ENCODE peak calls at places on chromosome 17, in ten cellular contexts. G, V, I, R, P, C, D, Y, X and A are unnamed samples.

GRCh38 chr17:35981908-35982330 is 622 bp upstream of the CCL16 start:
- DNase-seq in R (peak), D (peak), I (no peak), G (no peak), C (no peak), P (no peak), V (peak), X (no peak), Y (no peak), A (no peak)

GRCh38 chr17:48155889-48156670 is 48.5 kb downstream of the SNX11 start:
- DNase-seq in D (no peak), P (no peak), G (no peak), I (no peak), V (peak), R (no peak), Y (no peak), C (no peak), X (peak), A (no peak)

GRCh38 chr17:58648236-58648635 is 43.6 kb downstream of the TEX14 start:
- DNase-seq in V (no peak), P (no peak), D (no peak), R (no peak), Y (no peak), X (no peak), G (no peak), C (no peak), I (no peak), A (no peak)

GRCh38 chr17:75159196-75160031 is 5.1 kb upstream of the JPT1 start:
- DNase-seq in G (peak), X (no peak), Y (no peak), C (no peak), I (no peak), V (no peak), D (no peak), R (no peak), P (no peak), A (peak)

GRCh38 chr17:4735825-4736651 is 3.6 kb upstream of the ZMYND15 start:
- DNase-seq in V (no peak), X (no peak), P (no peak), C (peak), I (no peak), G (no peak), R (no peak), D (peak), Y (peak), A (no peak)

GRCh38 chr17:4365628-4366311 is 705 bp downstream of the UBE2G1 start:
- DNase-seq in R (peak), V (peak), G (peak), I (no peak), Y (peak), P (no peak), C (peak), D (peak), X (no peak), A (no peak)

GRCh38 chr17:40063034-40063765 is 435 bp downstream of the THRA start:
- DNase-seq in D (peak), P (no peak), R (peak), I (no peak), Y (no peak), C (peak), X (no peak), G (no peak), V (peak), A (no peak)

GRCh38 chr17:80220709-80221215 is 535 bp downstream of the SLC26A11 start:
- DNase-seq in D (no peak), Y (no peak), G (no peak), P (no peak), I (no peak), X (no peak), R (no peak), C (no peak), V (no peak), A (no peak)

GRCh38 chr17:60577147-60577925 is 22.7 kb upstream of the PPM1D start:
- DNase-seq in R (peak), C (no peak), Y (peak), I (no peak), P (no peak), G (no peak), D (no peak), V (no peak), X (peak), A (no peak)

GRCh38 chr17:6753006-6753445 is 2.8 kb upstream of the XAF1 start:
- DNase-seq in C (peak), V (no peak), D (peak), I (no peak), G (no peak), Y (peak), X (no peak), P (peak), R (peak), A (peak)

GRCh38 chr17:57422574-57423164 is 166.3 kb downstream of the MSI2 start:
- DNase-seq in P (no peak), I (no peak), G (no peak), X (no peak), D (peak), R (peak), C (no peak), Y (no peak), V (no peak), A (no peak)

GRCh38 chr17:74332763-74333220 is 6.8 kb downstream of the KIF19 start:
- DNase-seq in C (no peak), G (no peak), V (no peak), P (no peak), X (peak), D (no peak), I (no peak), Y (no peak), R (no peak), A (no peak)

GRCh38 chr17:62895650-62896301 is 70.3 kb upstream of the TANC2 start:
- DNase-seq in D (no peak), C (no peak), V (peak), R (no peak), X (no peak), P (no peak), Y (no peak), I (no peak), G (no peak), A (no peak)

GRCh38 chr17:62869885-62870580 is 61.9 kb upstream of the MARCHF10 start:
- DNase-seq in G (no peak), R (peak), Y (no peak), X (peak), V (peak), I (no peak), D (no peak), P (no peak), C (no peak), A (peak)

GRCh38 chr17:44906987-44907681 is 7.9 kb upstream of the EFTUD2 start:
- DNase-seq in I (no peak), C (no peak), X (no peak), Y (no peak), P (no peak), V (no peak), D (no peak), G (no peak), R (no peak), A (no peak)

GRCh38 chr17:40177275-40177874 is at the start of gene RAPGEFL1:
- DNase-seq in P (no peak), D (peak), V (peak), Y (peak), G (peak), X (peak), I (no peak), R (peak), C (peak), A (no peak)

GRCh38 chr17:69300222-69300621 is 26.7 kb downstream of the ABCA5 start:
- DNase-seq in Y (no peak), C (no peak), V (no peak), D (no peak), R (no peak), P (no peak), I (no peak), X (no peak), G (no peak), A (no peak)

GRCh38 chr17:1931759-1932579 is 93.2 kb downstream of the RTN4RL1 start:
- DNase-seq in X (peak), P (no peak), C (no peak), G (no peak), I (no peak), V (peak), R (no peak), Y (no peak), D (no peak), A (no peak)

GRCh38 chr17:78494961-78495330 is 82.2 kb downstream of the DNAH17 start:
- DNase-seq in X (no peak), C (no peak), V (no peak), P (no peak), R (no peak), Y (no peak), D (no peak), G (no peak), I (no peak), A (no peak)

GRCh38 chr17:7556627-7557026 is 1.9 kb upstream of the TNFSF13 start:
- DNase-seq in Y (no peak), P (no peak), R (no peak), C (no peak), V (no peak), G (no peak), D (peak), X (no peak), I (no peak), A (no peak)

GRCh38 chr17:5122586-5123342 is 6.9 kb downstream of the USP6 start:
- DNase-seq in G (peak), V (peak), R (no peak), Y (no peak), D (peak), C (peak), P (no peak), I (no peak), X (no peak), A (no peak)

GRCh38 chr17:55763856-55764255 is 13.0 kb downstream of the PCTP start:
- DNase-seq in P (peak), D (no peak), I (no peak), G (no peak), X (no peak), Y (no peak), V (no peak), C (no peak), R (no peak), A (no peak)

GRCh38 chr17:78105551-78105950 is 23.0 kb downstream of the TMC6 start:
- DNase-seq in X (no peak), D (no peak), C (no peak), R (no peak), G (no peak), Y (no peak), P (no peak), I (no peak), V (no peak), A (no peak)

GRCh38 chr17:40478486-40478885 is 22.9 kb downstream of the TNS4 start:
- DNase-seq in V (no peak), Y (no peak), R (no peak), C (no peak), P (no peak), G (no peak), I (no peak), X (no peak), D (no peak), A (no peak)

GRCh38 chr17:65544658-65545057 is 16.8 kb downstream of the AXIN2 start:
- DNase-seq in R (no peak), P (no peak), Y (no peak), X (no peak), D (no peak), C (no peak), V (no peak), G (no peak), I (no peak), A (no peak)